ENCODE peak calls at places on chromosomes 6 and 20, in nine cellular contexts. One of them, this sample, is unnamed.

GRCh38 chr20:36672991-36673390 is 27.0 kb upstream of the SLA2 start:
- DNase-seq in anterior cingulate cortex: no peak
- DNase-seq in HuH-7.5: no peak
- DNase-seq in sciatic nerve: no peak
- DNase-seq in memory B cell: no peak
- DNase-seq in NCI-H1694 treated with DMSO at 0.1 percent for 48 hours: no peak
- DNase-seq in stromal cell of bone marrow: no peak
- DNase-seq in LHCN-M2: no peak
- DNase-seq in endothelial cell: no peak
- DNase-seq in this sample: no peak

GRCh38 chr20:23078351-23078993 is 7.7 kb downstream of the CD93 start:
- DNase-seq in anterior cingulate cortex: no peak
- DNase-seq in NCI-H1694 treated with DMSO at 0.1 percent for 48 hours: no peak
- DNase-seq in endothelial cell: no peak
- DNase-seq in memory B cell: no peak
- DNase-seq in stromal cell of bone marrow: peak
- DNase-seq in sciatic nerve: no peak
- DNase-seq in LHCN-M2: peak
- DNase-seq in HuH-7.5: no peak
- DNase-seq in this sample: no peak

GRCh38 chr6:30684386-30685156 is 1.9 kb downstream of the PPP1R18 start:
- DNase-seq in NCI-H1694 treated with DMSO at 0.1 percent for 48 hours: no peak
- DNase-seq in endothelial cell: peak
- DNase-seq in anterior cingulate cortex: no peak
- DNase-seq in HuH-7.5: no peak
- DNase-seq in stromal cell of bone marrow: no peak
- DNase-seq in LHCN-M2: no peak
- DNase-seq in sciatic nerve: peak
- DNase-seq in memory B cell: no peak
- DNase-seq in this sample: no peak

GRCh38 chr6:142165227-142165626 is 18.2 kb downstream of the VTA1 start:
- DNase-seq in NCI-H1694 treated with DMSO at 0.1 percent for 48 hours: no peak
- DNase-seq in HuH-7.5: no peak
- DNase-seq in endothelial cell: no peak
- DNase-seq in stromal cell of bone marrow: no peak
- DNase-seq in LHCN-M2: no peak
- DNase-seq in sciatic nerve: no peak
- DNase-seq in memory B cell: no peak
- DNase-seq in anterior cingulate cortex: no peak
- DNase-seq in this sample: no peak

GRCh38 chr6:97399208-97399607 is 116.2 kb upstream of the MMS22L start:
- DNase-seq in memory B cell: no peak
- DNase-seq in sciatic nerve: no peak
- DNase-seq in anterior cingulate cortex: no peak
- DNase-seq in stromal cell of bone marrow: no peak
- DNase-seq in NCI-H1694 treated with DMSO at 0.1 percent for 48 hours: no peak
- DNase-seq in endothelial cell: no peak
- DNase-seq in LHCN-M2: no peak
- DNase-seq in HuH-7.5: no peak
- DNase-seq in this sample: no peak

GRCh38 chr20:55424446-55424845 is 580.9 kb downstream of the CBLN4 start:
- DNase-seq in sciatic nerve: no peak
- DNase-seq in HuH-7.5: no peak
- DNase-seq in anterior cingulate cortex: no peak
- DNase-seq in LHCN-M2: no peak
- DNase-seq in memory B cell: no peak
- DNase-seq in endothelial cell: no peak
- DNase-seq in NCI-H1694 treated with DMSO at 0.1 percent for 48 hours: no peak
- DNase-seq in stromal cell of bone marrow: no peak
- DNase-seq in this sample: no peak

GRCh38 chr6:4581468-4582420 is 194.5 kb upstream of the CDYL start:
- DNase-seq in HuH-7.5: no peak
- DNase-seq in memory B cell: no peak
- DNase-seq in sciatic nerve: no peak
- DNase-seq in anterior cingulate cortex: no peak
- DNase-seq in NCI-H1694 treated with DMSO at 0.1 percent for 48 hours: no peak
- DNase-seq in endothelial cell: peak
- DNase-seq in stromal cell of bone marrow: no peak
- DNase-seq in LHCN-M2: peak
- DNase-seq in this sample: peak

GRCh38 chr6:128461517-128461916 is 58.9 kb downstream of the PTPRK start:
- DNase-seq in sciatic nerve: no peak
- DNase-seq in HuH-7.5: no peak
- DNase-seq in stromal cell of bone marrow: no peak
- DNase-seq in NCI-H1694 treated with DMSO at 0.1 percent for 48 hours: no peak
- DNase-seq in memory B cell: no peak
- DNase-seq in endothelial cell: no peak
- DNase-seq in LHCN-M2: no peak
- DNase-seq in anterior cingulate cortex: no peak
- DNase-seq in this sample: no peak

GRCh38 chr20:556984-557383 is 13.4 kb upstream of the CSNK2A1 start:
- DNase-seq in sciatic nerve: no peak
- DNase-seq in HuH-7.5: no peak
- DNase-seq in memory B cell: no peak
- DNase-seq in stromal cell of bone marrow: no peak
- DNase-seq in endothelial cell: no peak
- DNase-seq in anterior cingulate cortex: no peak
- DNase-seq in LHCN-M2: no peak
- DNase-seq in NCI-H1694 treated with DMSO at 0.1 percent for 48 hours: no peak
- DNase-seq in this sample: no peak

GRCh38 chr6:19999319-20000191 is 162.4 kb downstream of the ID4 start:
- DNase-seq in stromal cell of bone marrow: no peak
- DNase-seq in anterior cingulate cortex: no peak
- DNase-seq in endothelial cell: no peak
- DNase-seq in HuH-7.5: no peak
- DNase-seq in sciatic nerve: no peak
- DNase-seq in memory B cell: no peak
- DNase-seq in NCI-H1694 treated with DMSO at 0.1 percent for 48 hours: no peak
- DNase-seq in LHCN-M2: peak
- DNase-seq in this sample: no peak

GRCh38 chr6:53679446-53679933 is 13.9 kb upstream of the KLHL31 start:
- DNase-seq in sciatic nerve: no peak
- DNase-seq in anterior cingulate cortex: no peak
- DNase-seq in LHCN-M2: peak
- DNase-seq in HuH-7.5: no peak
- DNase-seq in endothelial cell: peak
- DNase-seq in stromal cell of bone marrow: peak
- DNase-seq in memory B cell: no peak
- DNase-seq in NCI-H1694 treated with DMSO at 0.1 percent for 48 hours: no peak
- DNase-seq in this sample: peak

GRCh38 chr6:81751388-81752083 is 945 bp downstream of the TENT5A start:
- DNase-seq in anterior cingulate cortex: no peak
- DNase-seq in endothelial cell: peak
- DNase-seq in HuH-7.5: no peak
- DNase-seq in NCI-H1694 treated with DMSO at 0.1 percent for 48 hours: no peak
- DNase-seq in stromal cell of bone marrow: no peak
- DNase-seq in sciatic nerve: peak
- DNase-seq in LHCN-M2: peak
- DNase-seq in memory B cell: peak
- DNase-seq in this sample: no peak

GRCh38 chr20:10619427-10619826 is 54.4 kb downstream of the JAG1 start:
- DNase-seq in HuH-7.5: no peak
- DNase-seq in stromal cell of bone marrow: peak
- DNase-seq in NCI-H1694 treated with DMSO at 0.1 percent for 48 hours: no peak
- DNase-seq in endothelial cell: no peak
- DNase-seq in LHCN-M2: peak
- DNase-seq in memory B cell: no peak
- DNase-seq in anterior cingulate cortex: no peak
- DNase-seq in sciatic nerve: no peak
- DNase-seq in this sample: peak

GRCh38 chr20:36493013-36493800 is 48.1 kb upstream of the MYL9 start:
- DNase-seq in memory B cell: no peak
- DNase-seq in LHCN-M2: no peak
- DNase-seq in endothelial cell: peak
- DNase-seq in stromal cell of bone marrow: no peak
- DNase-seq in sciatic nerve: no peak
- DNase-seq in NCI-H1694 treated with DMSO at 0.1 percent for 48 hours: peak
- DNase-seq in HuH-7.5: peak
- DNase-seq in anterior cingulate cortex: no peak
- DNase-seq in this sample: no peak

GRCh38 chr20:62060631-62061541 is 4.8 kb downstream of the TAF4 start:
- DNase-seq in LHCN-M2: no peak
- DNase-seq in memory B cell: no peak
- DNase-seq in NCI-H1694 treated with DMSO at 0.1 percent for 48 hours: no peak
- DNase-seq in endothelial cell: no peak
- DNase-seq in stromal cell of bone marrow: no peak
- DNase-seq in anterior cingulate cortex: no peak
- DNase-seq in sciatic nerve: peak
- DNase-seq in HuH-7.5: no peak
- DNase-seq in this sample: no peak

GRCh38 chr20:41923604-41924003 is 305.4 kb upstream of the CHD6 start:
- DNase-seq in HuH-7.5: no peak
- DNase-seq in LHCN-M2: no peak
- DNase-seq in stromal cell of bone marrow: no peak
- DNase-seq in anterior cingulate cortex: no peak
- DNase-seq in sciatic nerve: no peak
- DNase-seq in NCI-H1694 treated with DMSO at 0.1 percent for 48 hours: no peak
- DNase-seq in memory B cell: no peak
- DNase-seq in endothelial cell: no peak
- DNase-seq in this sample: no peak